ENCODE peak calls at places on chromosomes 11 and 22, in five cellular contexts. One of them, this sample, is unnamed.

GRCh38 chr11:36278531-36279245 is 10.5 kb downstream of the COMMD9 start:
- DNase-seq in EL: no peak
- DNase-seq in activated effector memory CD4-positive, alpha-beta T cell treated with Interleukin-2 at 50 U/mL for 16 hours: no peak
- DNase-seq in upper lobe of right lung: no peak
- DNase-seq in spleen: no peak
- DNase-seq in this sample: no peak

GRCh38 chr11:2691991-2692841 is 7.6 kb downstream of the KCNQ1OT1 start:
- DNase-seq in activated effector memory CD4-positive, alpha-beta T cell treated with Interleukin-2 at 50 U/mL for 16 hours: no peak
- DNase-seq in upper lobe of right lung: peak; percentile 63
- DNase-seq in EL: no peak
- DNase-seq in spleen: peak; percentile 16
- DNase-seq in this sample: no peak

GRCh38 chr11:2833051-2833937 is 52.3 kb downstream of the CDKN1C start:
- DNase-seq in spleen: no peak
- DNase-seq in EL: no peak
- DNase-seq in upper lobe of right lung: no peak
- DNase-seq in activated effector memory CD4-positive, alpha-beta T cell treated with Interleukin-2 at 50 U/mL for 16 hours: no peak
- DNase-seq in this sample: no peak

GRCh38 chr11:28514391-28514790 is 406.2 kb downstream of the METTL15 start:
- DNase-seq in upper lobe of right lung: no peak
- DNase-seq in activated effector memory CD4-positive, alpha-beta T cell treated with Interleukin-2 at 50 U/mL for 16 hours: no peak
- DNase-seq in spleen: no peak
- DNase-seq in EL: peak; percentile 15
- DNase-seq in this sample: no peak

GRCh38 chr22:24392218-24392931 is 35.0 kb upstream of the ADORA2A start:
- DNase-seq in spleen: no peak
- DNase-seq in activated effector memory CD4-positive, alpha-beta T cell treated with Interleukin-2 at 50 U/mL for 16 hours: no peak
- DNase-seq in EL: peak; percentile 38
- DNase-seq in upper lobe of right lung: no peak
- DNase-seq in this sample: no peak

GRCh38 chr22:38298312-38299000 is 18.8 kb downstream of the CSNK1E start:
- DNase-seq in activated effector memory CD4-positive, alpha-beta T cell treated with Interleukin-2 at 50 U/mL for 16 hours: peak; percentile 20
- DNase-seq in spleen: peak; percentile 74
- DNase-seq in EL: peak; percentile 98
- DNase-seq in upper lobe of right lung: no peak
- DNase-seq in this sample: no peak

GRCh38 chr11:70528046-70528793 is 129.9 kb downstream of the CTTN start:
- DNase-seq in upper lobe of right lung: peak; percentile 56
- DNase-seq in activated effector memory CD4-positive, alpha-beta T cell treated with Interleukin-2 at 50 U/mL for 16 hours: no peak
- DNase-seq in spleen: peak; percentile 64
- DNase-seq in EL: no peak
- DNase-seq in this sample: no peak

GRCh38 chr11:122900803-122901202 is 18.2 kb downstream of the JHY start:
- DNase-seq in EL: no peak
- DNase-seq in activated effector memory CD4-positive, alpha-beta T cell treated with Interleukin-2 at 50 U/mL for 16 hours: no peak
- DNase-seq in spleen: no peak
- DNase-seq in upper lobe of right lung: no peak
- DNase-seq in this sample: no peak

GRCh38 chr11:45665206-45665932 is at the start of gene CHST1:
- DNase-seq in spleen: peak; percentile 74
- DNase-seq in upper lobe of right lung: peak; percentile 76
- DNase-seq in EL: peak; percentile 45
- DNase-seq in activated effector memory CD4-positive, alpha-beta T cell treated with Interleukin-2 at 50 U/mL for 16 hours: no peak
- DNase-seq in this sample: no peak